ENCODE peak calls at places on chromosomes 11 and 22, in eight cellular contexts. One of them, this sample, is unnamed.

GRCh38 chr11:4181780-4182721 is 87.5 kb downstream of the RRM1 start:
- DNase-seq in foreskin fibroblast: peak
- DNase-seq in GM12891: peak
- DNase-seq in lung microvascular endothelial cell: peak
- DNase-seq in NCI-H1105: peak
- DNase-seq in smooth muscle cell of the brain vasculature: no peak
- DNase-seq in activated T-cell treated with anti-CD3 and anti-CD28 coated beads for 48 hours: peak
- DNase-seq in A172: peak
- DNase-seq in this sample: peak

GRCh38 chr11:14902650-14903350 is 10.8 kb upstream of the CYP2R1 start:
- DNase-seq in foreskin fibroblast: peak
- DNase-seq in GM12891: no peak
- DNase-seq in lung microvascular endothelial cell: peak
- DNase-seq in NCI-H1105: no peak
- DNase-seq in smooth muscle cell of the brain vasculature: no peak
- DNase-seq in activated T-cell treated with anti-CD3 and anti-CD28 coated beads for 48 hours: no peak
- DNase-seq in A172: no peak
- DNase-seq in this sample: peak

GRCh38 chr11:45815747-45816146 is 10.8 kb downstream of the SLC35C1 start:
- DNase-seq in foreskin fibroblast: peak
- DNase-seq in GM12891: no peak
- DNase-seq in lung microvascular endothelial cell: peak
- DNase-seq in NCI-H1105: no peak
- DNase-seq in smooth muscle cell of the brain vasculature: no peak
- DNase-seq in activated T-cell treated with anti-CD3 and anti-CD28 coated beads for 48 hours: no peak
- DNase-seq in A172: peak
- DNase-seq in this sample: no peak

GRCh38 chr22:45125198-45125597 is 38.5 kb upstream of the NUP50 start:
- DNase-seq in foreskin fibroblast: peak
- DNase-seq in GM12891: no peak
- DNase-seq in lung microvascular endothelial cell: no peak
- DNase-seq in NCI-H1105: no peak
- DNase-seq in smooth muscle cell of the brain vasculature: peak
- DNase-seq in activated T-cell treated with anti-CD3 and anti-CD28 coated beads for 48 hours: no peak
- DNase-seq in A172: no peak
- DNase-seq in this sample: no peak

GRCh38 chr22:42397332-42398246 is 34.6 kb downstream of the NFAM1 start:
- DNase-seq in foreskin fibroblast: no peak
- DNase-seq in GM12891: peak
- DNase-seq in lung microvascular endothelial cell: no peak
- DNase-seq in NCI-H1105: no peak
- DNase-seq in smooth muscle cell of the brain vasculature: no peak
- DNase-seq in activated T-cell treated with anti-CD3 and anti-CD28 coated beads for 48 hours: no peak
- DNase-seq in A172: no peak
- DNase-seq in this sample: peak

GRCh38 chr11:56751480-56751879 is 3.0 kb upstream of the OR9G4 start:
- DNase-seq in foreskin fibroblast: no peak
- DNase-seq in GM12891: no peak
- DNase-seq in lung microvascular endothelial cell: no peak
- DNase-seq in NCI-H1105: no peak
- DNase-seq in smooth muscle cell of the brain vasculature: no peak
- DNase-seq in activated T-cell treated with anti-CD3 and anti-CD28 coated beads for 48 hours: no peak
- DNase-seq in A172: no peak
- DNase-seq in this sample: no peak

GRCh38 chr11:120571476-120571875 is 59.9 kb downstream of the GRIK4 start:
- DNase-seq in foreskin fibroblast: no peak
- DNase-seq in GM12891: no peak
- DNase-seq in lung microvascular endothelial cell: no peak
- DNase-seq in NCI-H1105: no peak
- DNase-seq in smooth muscle cell of the brain vasculature: no peak
- DNase-seq in activated T-cell treated with anti-CD3 and anti-CD28 coated beads for 48 hours: no peak
- DNase-seq in A172: no peak
- DNase-seq in this sample: no peak

GRCh38 chr22:18085188-18085587 is 7.4 kb downstream of the PEX26 start:
- DNase-seq in foreskin fibroblast: peak
- DNase-seq in GM12891: no peak
- DNase-seq in lung microvascular endothelial cell: peak
- DNase-seq in NCI-H1105: no peak
- DNase-seq in smooth muscle cell of the brain vasculature: no peak
- DNase-seq in activated T-cell treated with anti-CD3 and anti-CD28 coated beads for 48 hours: no peak
- DNase-seq in A172: no peak
- DNase-seq in this sample: no peak

GRCh38 chr11:109745996-109746625 is 324.1 kb downstream of the C11orf87 start:
- DNase-seq in foreskin fibroblast: no peak
- DNase-seq in GM12891: no peak
- DNase-seq in lung microvascular endothelial cell: no peak
- DNase-seq in NCI-H1105: no peak
- DNase-seq in smooth muscle cell of the brain vasculature: no peak
- DNase-seq in activated T-cell treated with anti-CD3 and anti-CD28 coated beads for 48 hours: no peak
- DNase-seq in A172: no peak
- DNase-seq in this sample: no peak

GRCh38 chr11:74321487-74322188 is 10.2 kb upstream of the P4HA3 start:
- DNase-seq in foreskin fibroblast: peak
- DNase-seq in GM12891: no peak
- DNase-seq in lung microvascular endothelial cell: peak
- DNase-seq in NCI-H1105: peak
- DNase-seq in smooth muscle cell of the brain vasculature: no peak
- DNase-seq in activated T-cell treated with anti-CD3 and anti-CD28 coated beads for 48 hours: peak
- DNase-seq in A172: no peak
- DNase-seq in this sample: peak

GRCh38 chr11:102868359-102868758 is 6.4 kb downstream of the MMP12 start:
- DNase-seq in foreskin fibroblast: no peak
- DNase-seq in GM12891: no peak
- DNase-seq in lung microvascular endothelial cell: no peak
- DNase-seq in NCI-H1105: no peak
- DNase-seq in smooth muscle cell of the brain vasculature: no peak
- DNase-seq in activated T-cell treated with anti-CD3 and anti-CD28 coated beads for 48 hours: no peak
- DNase-seq in A172: peak
- DNase-seq in this sample: no peak

GRCh38 chr11:39809833-39810232 is 1649.6 kb downstream of the LRRC4C start:
- DNase-seq in foreskin fibroblast: no peak
- DNase-seq in GM12891: no peak
- DNase-seq in lung microvascular endothelial cell: no peak
- DNase-seq in NCI-H1105: no peak
- DNase-seq in smooth muscle cell of the brain vasculature: no peak
- DNase-seq in activated T-cell treated with anti-CD3 and anti-CD28 coated beads for 48 hours: no peak
- DNase-seq in A172: no peak
- DNase-seq in this sample: no peak

GRCh38 chr22:41237707-41238569 is 2.8 kb downstream of the CHADL start:
- DNase-seq in foreskin fibroblast: peak
- DNase-seq in GM12891: peak
- DNase-seq in lung microvascular endothelial cell: peak
- DNase-seq in NCI-H1105: peak
- DNase-seq in smooth muscle cell of the brain vasculature: no peak
- DNase-seq in activated T-cell treated with anti-CD3 and anti-CD28 coated beads for 48 hours: peak
- DNase-seq in A172: no peak
- DNase-seq in this sample: peak

GRCh38 chr22:45204751-45205623 is 35.7 kb downstream of the KIAA0930 start:
- DNase-seq in foreskin fibroblast: no peak
- DNase-seq in GM12891: no peak
- DNase-seq in lung microvascular endothelial cell: no peak
- DNase-seq in NCI-H1105: no peak
- DNase-seq in smooth muscle cell of the brain vasculature: no peak
- DNase-seq in activated T-cell treated with anti-CD3 and anti-CD28 coated beads for 48 hours: no peak
- DNase-seq in A172: no peak
- DNase-seq in this sample: no peak

GRCh38 chr11:65310215-65310614 is 4.5 kb upstream of the CDC42EP2 start:
- DNase-seq in foreskin fibroblast: no peak
- DNase-seq in GM12891: no peak
- DNase-seq in lung microvascular endothelial cell: no peak
- DNase-seq in NCI-H1105: no peak
- DNase-seq in smooth muscle cell of the brain vasculature: no peak
- DNase-seq in activated T-cell treated with anti-CD3 and anti-CD28 coated beads for 48 hours: no peak
- DNase-seq in A172: no peak
- DNase-seq in this sample: no peak

GRCh38 chr11:133075351-133075750 is 456.9 kb downstream of the OPCML start:
- DNase-seq in foreskin fibroblast: no peak
- DNase-seq in GM12891: no peak
- DNase-seq in lung microvascular endothelial cell: no peak
- DNase-seq in NCI-H1105: no peak
- DNase-seq in smooth muscle cell of the brain vasculature: no peak
- DNase-seq in activated T-cell treated with anti-CD3 and anti-CD28 coated beads for 48 hours: no peak
- DNase-seq in A172: no peak
- DNase-seq in this sample: no peak

GRCh38 chr22:30210235-30210831 is 36.2 kb downstream of the LIF start:
- DNase-seq in foreskin fibroblast: no peak
- DNase-seq in GM12891: no peak
- DNase-seq in lung microvascular endothelial cell: no peak
- DNase-seq in NCI-H1105: no peak
- DNase-seq in smooth muscle cell of the brain vasculature: no peak
- DNase-seq in activated T-cell treated with anti-CD3 and anti-CD28 coated beads for 48 hours: no peak
- DNase-seq in A172: peak
- DNase-seq in this sample: no peak

GRCh38 chr11:75562836-75563484 is 907 bp downstream of the SERPINH1 start:
- DNase-seq in foreskin fibroblast: peak
- DNase-seq in GM12891: no peak
- DNase-seq in lung microvascular endothelial cell: peak
- DNase-seq in NCI-H1105: no peak
- DNase-seq in smooth muscle cell of the brain vasculature: no peak
- DNase-seq in activated T-cell treated with anti-CD3 and anti-CD28 coated beads for 48 hours: no peak
- DNase-seq in A172: peak
- DNase-seq in this sample: peak

GRCh38 chr11:32893091-32893946 is 708 bp downstream of the QSER1 start:
- DNase-seq in foreskin fibroblast: peak
- DNase-seq in GM12891: peak
- DNase-seq in lung microvascular endothelial cell: peak
- DNase-seq in NCI-H1105: peak
- DNase-seq in smooth muscle cell of the brain vasculature: no peak
- DNase-seq in activated T-cell treated with anti-CD3 and anti-CD28 coated beads for 48 hours: peak
- DNase-seq in A172: no peak
- DNase-seq in this sample: peak

GRCh38 chr22:49333206-49333605 is 494.5 kb downstream of the BRD1 start:
- DNase-seq in foreskin fibroblast: no peak
- DNase-seq in GM12891: no peak
- DNase-seq in lung microvascular endothelial cell: no peak
- DNase-seq in NCI-H1105: no peak
- DNase-seq in smooth muscle cell of the brain vasculature: no peak
- DNase-seq in activated T-cell treated with anti-CD3 and anti-CD28 coated beads for 48 hours: no peak
- DNase-seq in A172: no peak
- DNase-seq in this sample: no peak

GRCh38 chr11:88398372-88399140 is 61.0 kb upstream of the CTSC start:
- DNase-seq in foreskin fibroblast: peak
- DNase-seq in GM12891: no peak
- DNase-seq in lung microvascular endothelial cell: peak
- DNase-seq in NCI-H1105: no peak
- DNase-seq in smooth muscle cell of the brain vasculature: no peak
- DNase-seq in activated T-cell treated with anti-CD3 and anti-CD28 coated beads for 48 hours: no peak
- DNase-seq in A172: peak
- DNase-seq in this sample: peak

GRCh38 chr11:35943761-35944502 is at the start of gene LDLRAD3:
- DNase-seq in foreskin fibroblast: peak
- DNase-seq in GM12891: peak
- DNase-seq in lung microvascular endothelial cell: peak
- DNase-seq in NCI-H1105: peak
- DNase-seq in smooth muscle cell of the brain vasculature: peak
- DNase-seq in activated T-cell treated with anti-CD3 and anti-CD28 coated beads for 48 hours: peak
- DNase-seq in A172: peak
- DNase-seq in this sample: peak

GRCh38 chr11:56521955-56522354 is 21.1 kb downstream of the OR5M11 start:
- DNase-seq in foreskin fibroblast: no peak
- DNase-seq in GM12891: no peak
- DNase-seq in lung microvascular endothelial cell: no peak
- DNase-seq in NCI-H1105: peak
- DNase-seq in smooth muscle cell of the brain vasculature: no peak
- DNase-seq in activated T-cell treated with anti-CD3 and anti-CD28 coated beads for 48 hours: no peak
- DNase-seq in A172: no peak
- DNase-seq in this sample: no peak

GRCh38 chr11:46491661-46492331 is 100.2 kb upstream of the CHRM4 start:
- DNase-seq in foreskin fibroblast: no peak
- DNase-seq in GM12891: no peak
- DNase-seq in lung microvascular endothelial cell: peak
- DNase-seq in NCI-H1105: no peak
- DNase-seq in smooth muscle cell of the brain vasculature: no peak
- DNase-seq in activated T-cell treated with anti-CD3 and anti-CD28 coated beads for 48 hours: no peak
- DNase-seq in A172: no peak
- DNase-seq in this sample: peak

GRCh38 chr22:39300198-39300830 is 19.1 kb downstream of the RPL3 start:
- DNase-seq in foreskin fibroblast: no peak
- DNase-seq in GM12891: no peak
- DNase-seq in lung microvascular endothelial cell: no peak
- DNase-seq in NCI-H1105: no peak
- DNase-seq in smooth muscle cell of the brain vasculature: no peak
- DNase-seq in activated T-cell treated with anti-CD3 and anti-CD28 coated beads for 48 hours: no peak
- DNase-seq in A172: no peak
- DNase-seq in this sample: no peak

GRCh38 chr11:129386795-129387390 is 11.2 kb downstream of the BARX2 start:
- DNase-seq in foreskin fibroblast: no peak
- DNase-seq in GM12891: no peak
- DNase-seq in lung microvascular endothelial cell: no peak
- DNase-seq in NCI-H1105: no peak
- DNase-seq in smooth muscle cell of the brain vasculature: no peak
- DNase-seq in activated T-cell treated with anti-CD3 and anti-CD28 coated beads for 48 hours: no peak
- DNase-seq in A172: no peak
- DNase-seq in this sample: no peak

This sample was measured in endothelial cell of umbilical vein.